ENCODE peak calls at places on chromosomes 4 and X, in nine cellular contexts. A, V, L, Q, J, B, M, I and R are unnamed samples.

GRCh38 chr4:98657531-98658286 is 702 bp downstream of the TSPAN5 start:
- DNase-seq in A (peak; percentile 83), V (peak; percentile 26), L (peak; percentile 87), Q (no peak), J (no peak), B (no peak), M (peak; percentile 63), I (peak; percentile 77), R (peak; percentile 26)

GRCh38 chrX:1537031-1537715 is at the start of gene P2RY8:
- DNase-seq in A (no peak), V (peak; percentile 71), L (no peak), Q (peak; percentile 76), J (peak; percentile 60), B (no peak), M (peak; percentile 28), I (peak; percentile 57), R (peak; percentile 67)

GRCh38 chr4:93827272-93827947 is 1.1 kb upstream of the ATOH1 start:
- DNase-seq in A (no peak), V (peak; percentile 22), L (peak; percentile 44), Q (no peak), J (no peak), B (no peak), M (no peak), I (no peak), R (no peak)

GRCh38 chrX:146055733-146056132 is 238.1 kb downstream of the SLITRK2 start:
- DNase-seq in A (no peak), V (no peak), L (no peak), Q (no peak), J (no peak), B (no peak), M (no peak), I (no peak), R (no peak)

GRCh38 chrX:26262121-26262523 is 46.2 kb downstream of the MAGEB5 start:
- DNase-seq in A (peak; percentile 91), V (no peak), L (no peak), Q (no peak), J (peak; percentile 18), B (peak; percentile 1), M (peak; percentile 48), I (peak; percentile 92), R (no peak)

GRCh38 chr4:38157592-38157991 is 197.4 kb downstream of the PTTG2 start:
- DNase-seq in A (no peak), V (no peak), L (no peak), Q (no peak), J (no peak), B (no peak), M (no peak), I (no peak), R (no peak)

GRCh38 chrX:46251755-46252154 is 293.5 kb downstream of the ZNF674 start:
- DNase-seq in A (no peak), V (no peak), L (no peak), Q (no peak), J (no peak), B (no peak), M (peak; percentile 37), I (peak; percentile 13), R (no peak)

GRCh38 chr4:115424852-115425251 is 311.4 kb upstream of the NDST4 start:
- DNase-seq in A (no peak), V (no peak), L (no peak), Q (no peak), J (peak; percentile 20), B (no peak), M (no peak), I (no peak), R (no peak)

GRCh38 chrX:84909151-84909550 is 94.5 kb upstream of the APOOL start:
- DNase-seq in A (no peak), V (no peak), L (no peak), Q (no peak), J (no peak), B (no peak), M (no peak), I (no peak), R (no peak)

GRCh38 chr4:10457255-10457801 is at the start of gene ZNF518B:
- DNase-seq in A (peak; percentile 66), V (peak; percentile 92), L (peak; percentile 93), Q (peak; percentile 67), J (no peak), B (no peak), M (peak; percentile 28), I (peak; percentile 69), R (peak; percentile 96)

GRCh38 chr4:13541720-13542576 is 2.4 kb downstream of the NKX3-2 start:
- DNase-seq in A (no peak), V (peak; percentile 64), L (peak; percentile 58), Q (no peak), J (no peak), B (no peak), M (no peak), I (no peak), R (peak; percentile 73)

GRCh38 chr4:67550491-67551256 is 5.4 kb upstream of the CENPC start:
- DNase-seq in A (no peak), V (no peak), L (no peak), Q (no peak), J (no peak), B (no peak), M (no peak), I (no peak), R (no peak)

GRCh38 chr4:76657443-76657842 is 222.4 kb downstream of the SHROOM3 start:
- DNase-seq in A (no peak), V (no peak), L (no peak), Q (no peak), J (no peak), B (no peak), M (no peak), I (no peak), R (no peak)

GRCh38 chr4:154744341-154744948 is 645 bp downstream of the LRAT start:
- DNase-seq in A (no peak), V (no peak), L (no peak), Q (no peak), J (no peak), B (no peak), M (no peak), I (no peak), R (no peak)

GRCh38 chr4:154741877-154742851 is 1.6 kb upstream of the LRAT start:
- DNase-seq in A (no peak), V (peak; percentile 21), L (peak; percentile 30), Q (no peak), J (no peak), B (no peak), M (no peak), I (peak; percentile 9), R (peak; percentile 22)

GRCh38 chr4:154740462-154740861 is 3.3 kb upstream of the LRAT start:
- DNase-seq in A (no peak), V (no peak), L (no peak), Q (no peak), J (no peak), B (no peak), M (no peak), I (no peak), R (no peak)

GRCh38 chr4:154741131-154741530 is 2.7 kb upstream of the LRAT start:
- DNase-seq in A (no peak), V (no peak), L (no peak), Q (no peak), J (no peak), B (no peak), M (no peak), I (no peak), R (peak; percentile 12)

GRCh38 chr4:154743683-154744340 is at the start of gene LRAT:
- DNase-seq in A (no peak), V (peak; percentile 42), L (peak; percentile 68), Q (peak; percentile 60), J (peak; percentile 81), B (no peak), M (no peak), I (no peak), R (peak; percentile 28)
- TF ChIP-seq CTCF in A (no peak), V (no peak), L (no peak), Q (no peak), J (no peak), B (no peak), M (no peak), I (no peak), R (no peak)

GRCh38 chr4:153759407-153760226 is at the start of gene RNF175:
- DNase-seq in A (no peak), V (no peak), L (peak; percentile 90), Q (no peak), J (peak; percentile 30), B (no peak), M (no peak), I (no peak), R (no peak)

GRCh38 chr4:153764611-153765368 is 5.0 kb upstream of the RNF175 start:
- DNase-seq in A (no peak), V (no peak), L (no peak), Q (no peak), J (no peak), B (no peak), M (no peak), I (no peak), R (no peak)

GRCh38 chr4:153766758-153767157 is 6.9 kb upstream of the RNF175 start:
- DNase-seq in A (no peak), V (no peak), L (no peak), Q (no peak), J (no peak), B (no peak), M (no peak), I (no peak), R (no peak)

GRCh38 chr4:153765836-153766235 is 6.0 kb upstream of the RNF175 start:
- DNase-seq in A (no peak), V (no peak), L (no peak), Q (no peak), J (no peak), B (no peak), M (no peak), I (no peak), R (no peak)

DNA sequence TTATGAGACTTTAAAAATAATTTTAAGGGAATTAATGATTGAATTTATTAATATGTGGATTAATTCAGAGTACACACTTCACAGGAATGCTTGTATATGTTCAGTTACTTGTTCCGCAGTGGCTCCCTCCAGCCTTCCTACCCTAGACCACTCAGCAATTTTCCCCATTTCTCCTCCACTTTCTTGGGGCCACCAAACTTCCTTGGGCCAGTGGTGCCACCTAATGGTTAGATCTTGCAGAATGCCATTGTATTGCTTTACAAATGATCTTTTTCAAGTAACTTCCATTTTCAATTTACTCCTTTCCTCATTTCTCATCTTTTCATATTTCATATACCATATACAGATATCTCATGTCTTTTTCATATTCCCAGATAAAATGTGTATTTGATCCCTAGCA is 3.6 kb upstream of the RNF175 start:
- DNase-seq in A (no peak), V (no peak), L (no peak), Q (no peak), J (peak; percentile 17), B (no peak), M (no peak), I (no peak), R (no peak)
- TF ChIP-seq CTCF in A (peak; percentile 11), V (no peak), L (peak; percentile 34), Q (no peak), J (no peak), B (peak; percentile 19), M (peak; percentile 51), I (peak; percentile 11), R (no peak)

GRCh38 chrX:115373308-115373707 is 83.8 kb downstream of the LUZP4 start:
- DNase-seq in A (no peak), V (no peak), L (no peak), Q (no peak), J (no peak), B (no peak), M (no peak), I (no peak), R (no peak)

GRCh38 chrX:115378471-115378870 is 89.0 kb downstream of the LUZP4 start:
- DNase-seq in A (peak; percentile 23), V (no peak), L (no peak), Q (no peak), J (no peak), B (no peak), M (no peak), I (peak; percentile 74), R (no peak)
- TF ChIP-seq CTCF in A (no peak), V (no peak), L (no peak), Q (no peak), J (no peak), B (no peak), M (peak; percentile 8), I (peak; percentile 23), R (no peak)

GRCh38 chr4:75432683-75433082 is 81.5 kb downstream of the RCHY1 start:
- DNase-seq in A (peak; percentile 19), V (no peak), L (peak; percentile 38), Q (no peak), J (peak; percentile 2), B (no peak), M (peak; percentile 9), I (peak; percentile 12), R (no peak)
- TF ChIP-seq CTCF in A (peak; percentile 27), V (no peak), L (peak; percentile 51), Q (no peak), J (peak; percentile 30), B (peak; percentile 50), M (peak; percentile 67), I (peak; percentile 38), R (peak; percentile 34)